ENCODE peak calls at places on chromosomes 2 and 18, in eight cellular contexts. One of them, this sample, is unnamed.

GRCh38 chr2:176001281-176001902 is 675 bp downstream of the LNPK start:
- DNase-seq in A549: peak; percentile 6
- DNase-seq in activated CD8-positive, alpha-beta memory T cell treated with anti-CD3 and anti-CD28 coated beads for 24 hours: no peak
- DNase-seq in lower leg skin: peak; percentile 87
- DNase-seq in NCI-H446: peak; percentile 24
- DNase-seq in activated CD8-positive, alpha-beta T cell treated with anti-CD3 and anti-CD28 coated beads for 36 hours: peak; percentile 82
- DNase-seq in NCI-H1105: peak; percentile 14
- DNase-seq in heart right ventricle: peak; percentile 34
- DNase-seq in this sample: peak; percentile 27

GRCh38 chr2:84807063-84807485 is 73.8 kb downstream of the TRABD2A start:
- DNase-seq in A549: peak; percentile 53
- DNase-seq in activated CD8-positive, alpha-beta T cell treated with anti-CD3 and anti-CD28 coated beads for 36 hours: no peak
- DNase-seq in lower leg skin: no peak
- DNase-seq in heart right ventricle: no peak
- DNase-seq in NCI-H446: no peak
- DNase-seq in NCI-H1105: no peak
- DNase-seq in activated CD8-positive, alpha-beta memory T cell treated with anti-CD3 and anti-CD28 coated beads for 24 hours: no peak
- DNase-seq in this sample: no peak

GRCh38 chr2:136242687-136243277 is 124.8 kb upstream of the CXCR4 start:
- DNase-seq in lower leg skin: no peak
- DNase-seq in activated CD8-positive, alpha-beta T cell treated with anti-CD3 and anti-CD28 coated beads for 36 hours: peak; percentile 81
- DNase-seq in NCI-H1105: no peak
- DNase-seq in activated CD8-positive, alpha-beta memory T cell treated with anti-CD3 and anti-CD28 coated beads for 24 hours: peak; percentile 66
- DNase-seq in heart right ventricle: no peak
- DNase-seq in NCI-H446: no peak
- DNase-seq in A549: no peak
- DNase-seq in this sample: peak; percentile 85

GRCh38 chr2:72198532-72199241 is 51.0 kb upstream of the CYP26B1 start:
- DNase-seq in activated CD8-positive, alpha-beta memory T cell treated with anti-CD3 and anti-CD28 coated beads for 24 hours: no peak
- DNase-seq in heart right ventricle: no peak
- DNase-seq in NCI-H446: no peak
- DNase-seq in activated CD8-positive, alpha-beta T cell treated with anti-CD3 and anti-CD28 coated beads for 36 hours: no peak
- DNase-seq in A549: peak; percentile 12
- DNase-seq in NCI-H1105: no peak
- DNase-seq in lower leg skin: no peak
- DNase-seq in this sample: no peak

GRCh38 chr2:152400607-152401214 is 65.7 kb downstream of the FMNL2 start:
- DNase-seq in heart right ventricle: no peak
- DNase-seq in activated CD8-positive, alpha-beta T cell treated with anti-CD3 and anti-CD28 coated beads for 36 hours: no peak
- DNase-seq in lower leg skin: no peak
- DNase-seq in NCI-H446: no peak
- DNase-seq in NCI-H1105: no peak
- DNase-seq in activated CD8-positive, alpha-beta memory T cell treated with anti-CD3 and anti-CD28 coated beads for 24 hours: no peak
- DNase-seq in A549: no peak
- DNase-seq in this sample: no peak

GRCh38 chr18:67402543-67402942 is 114.0 kb downstream of the DSEL start:
- DNase-seq in activated CD8-positive, alpha-beta memory T cell treated with anti-CD3 and anti-CD28 coated beads for 24 hours: no peak
- DNase-seq in activated CD8-positive, alpha-beta T cell treated with anti-CD3 and anti-CD28 coated beads for 36 hours: no peak
- DNase-seq in lower leg skin: no peak
- DNase-seq in heart right ventricle: no peak
- DNase-seq in NCI-H446: no peak
- DNase-seq in A549: no peak
- DNase-seq in NCI-H1105: no peak
- DNase-seq in this sample: no peak

GRCh38 chr2:240833724-240834285 is 13.8 kb upstream of the KIF1A start:
- DNase-seq in lower leg skin: no peak
- DNase-seq in activated CD8-positive, alpha-beta memory T cell treated with anti-CD3 and anti-CD28 coated beads for 24 hours: no peak
- DNase-seq in A549: no peak
- DNase-seq in NCI-H446: no peak
- DNase-seq in heart right ventricle: no peak
- DNase-seq in activated CD8-positive, alpha-beta T cell treated with anti-CD3 and anti-CD28 coated beads for 36 hours: no peak
- DNase-seq in NCI-H1105: no peak
- DNase-seq in this sample: no peak

GRCh38 chr2:26523750-26524149 is 45.8 kb upstream of the OTOF start:
- DNase-seq in A549: no peak
- DNase-seq in NCI-H1105: no peak
- DNase-seq in lower leg skin: peak; percentile 64
- DNase-seq in NCI-H446: no peak
- DNase-seq in heart right ventricle: no peak
- DNase-seq in activated CD8-positive, alpha-beta T cell treated with anti-CD3 and anti-CD28 coated beads for 36 hours: no peak
- DNase-seq in activated CD8-positive, alpha-beta memory T cell treated with anti-CD3 and anti-CD28 coated beads for 24 hours: no peak
- DNase-seq in this sample: no peak

GRCh38 chr18:9575558-9575957 is 38.8 kb downstream of the PPP4R1 start:
- DNase-seq in NCI-H1105: no peak
- DNase-seq in activated CD8-positive, alpha-beta T cell treated with anti-CD3 and anti-CD28 coated beads for 36 hours: peak; percentile 22
- DNase-seq in heart right ventricle: peak; percentile 92
- DNase-seq in activated CD8-positive, alpha-beta memory T cell treated with anti-CD3 and anti-CD28 coated beads for 24 hours: no peak
- DNase-seq in NCI-H446: no peak
- DNase-seq in A549: peak; percentile 44
- DNase-seq in lower leg skin: no peak
- DNase-seq in this sample: no peak